ENCODE peak calls at places on chromosomes 1 and 21, in four cellular contexts. U is sigmoid colon, Q is hepatocyte, D is uterus. E is an unnamed sample. For H3K4me1, the result is how much of the 10 kb centered on the place peaks cover.

GRCh38 chr1:46691997-46692790 is 20.5 kb downstream of the TEX38 start:
- DNase-seq in U (no peak), Q (no peak), D (no peak), E (no peak)

GRCh38 chr21:30487336-30487735 is at the start of gene KRTAP19-2:
- DNase-seq in U (no peak), Q (no peak), D (no peak), E (no peak)

GRCh38 chr21:33801424-33802405 is 113.9 kb downstream of the ATP5PO start:
- DNase-seq in U (no peak), Q (peak), D (no peak), E (peak)

GRCh38 chr1:178241837-178242236 is 147.9 kb downstream of the RASAL2 start:
- DNase-seq in U (no peak), Q (no peak), D (no peak), E (no peak)

GRCh38 chr1:119159096-119159495 is 18.6 kb upstream of the WARS2 start:
- DNase-seq in U (no peak), Q (no peak), D (no peak), E (no peak)

GRCh38 chr21:45329261-45330074 is 41.8 kb upstream of the POFUT2 start:
- DNase-seq in U (peak), Q (peak), D (no peak), E (peak)

GRCh38 chr1:21897844-21898243 is 39.3 kb downstream of the HSPG2 start:
- DNase-seq in U (no peak), Q (no peak), D (no peak), E (no peak)

GRCh38 chr1:33007190-33008050 is 29.3 kb downstream of the AK2 start:
- DNase-seq in U (no peak), Q (peak), D (peak), E (peak)

GRCh38 chr1:199046618-199047017 is 407.8 kb downstream of the PTPRC start:
- DNase-seq in U (no peak), Q (no peak), D (no peak), E (no peak)

GRCh38 chr1:24191860-24192259 is 4.8 kb upstream of the IFNLR1 start:
- DNase-seq in U (no peak), Q (peak), D (no peak), E (peak)

GRCh38 chr1:108049083-108049819 is 84.3 kb upstream of the VAV3 start:
- DNase-seq in U (peak), Q (peak), D (no peak), E (no peak)

GRCh38 chr1:201888282-201889033 is at the start of gene SHISA4:
- DNase-seq in U (peak), Q (peak), D (peak), E (peak)

GRCh38 chr21:39041815-39042214 is 141.4 kb downstream of the PSMG1 start:
- DNase-seq in U (peak), Q (no peak), D (no peak), E (no peak)

GRCh38 chr1:58968360-58968952 is 184.6 kb upstream of the JUN start:
- DNase-seq in U (peak), Q (peak), D (peak), E (no peak)

GRCh38 chr1:51957618-51958017 is 32.9 kb downstream of the RAB3B start:
- DNase-seq in U (no peak), Q (no peak), D (no peak), E (no peak)

GRCh38 chr1:1895456-1896333 is 4.8 kb upstream of the GNB1 start:
- DNase-seq in U (no peak), Q (no peak), D (no peak), E (no peak)
- H3K4me1 ChIP-seq in U (under half), Q (under half), D (under half), E (under half)

GRCh38 chr1:8024329-8024728 is 1.8 kb downstream of the ERRFI1 start:
- DNase-seq in U (no peak), Q (no peak), D (no peak), E (no peak)

GRCh38 chr1:8023995-8024313 is 2.2 kb downstream of the ERRFI1 start:
- DNase-seq in U (no peak), Q (no peak), D (no peak), E (no peak)

GRCh38 chr1:8026153-8026975 is at the start of gene ERRFI1:
- DNase-seq in U (peak), Q (peak), D (peak), E (peak)

GRCh38 chr1:8025671-8026144 is 401 bp downstream of the ERRFI1 start:
- DNase-seq in U (no peak), Q (no peak), D (no peak), E (no peak)

GRCh38 chr1:8025061-8025670 is 943 bp downstream of the ERRFI1 start:
- DNase-seq in U (no peak), Q (no peak), D (no peak), E (peak)
- H3K4me1 ChIP-seq in U (half or more), Q (under half), D (under half), E (under half)

DNA sequence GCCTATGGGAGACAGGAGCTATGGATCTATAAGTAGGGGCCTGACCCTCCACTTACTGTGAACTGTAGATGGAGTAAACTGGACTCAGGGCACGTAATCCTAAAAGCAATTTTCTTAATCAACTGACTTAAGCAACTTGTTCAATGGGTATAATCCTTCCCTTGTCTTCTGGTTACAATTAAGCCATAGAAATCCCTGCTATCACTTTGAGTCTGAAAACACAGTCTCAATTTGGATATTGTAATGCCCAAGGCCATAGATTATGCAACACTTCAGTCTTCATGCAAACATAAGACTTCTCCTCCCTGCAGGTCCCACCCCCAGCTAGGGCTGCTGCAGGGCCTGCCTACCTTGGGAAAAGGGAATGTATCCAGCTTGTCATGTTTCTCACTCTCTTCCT is 6.2 kb upstream of the SLC5A9 start:
- DNase-seq in U (no peak), Q (no peak), D (no peak), E (no peak)
- H3K4me1 ChIP-seq in U (under half), Q (under half), D (under half), E (under half)

GRCh38 chr1:239184581-239185244 is 201.7 kb upstream of the CHRM3 start:
- DNase-seq in U (no peak), Q (no peak), D (no peak), E (no peak)

GRCh38 chr1:239189998-239190512 is 196.3 kb upstream of the CHRM3 start:
- DNase-seq in U (no peak), Q (no peak), D (no peak), E (no peak)

GRCh38 chr1:239186487-239186886 is 199.9 kb upstream of the CHRM3 start:
- DNase-seq in U (no peak), Q (no peak), D (no peak), E (no peak)

DNA sequence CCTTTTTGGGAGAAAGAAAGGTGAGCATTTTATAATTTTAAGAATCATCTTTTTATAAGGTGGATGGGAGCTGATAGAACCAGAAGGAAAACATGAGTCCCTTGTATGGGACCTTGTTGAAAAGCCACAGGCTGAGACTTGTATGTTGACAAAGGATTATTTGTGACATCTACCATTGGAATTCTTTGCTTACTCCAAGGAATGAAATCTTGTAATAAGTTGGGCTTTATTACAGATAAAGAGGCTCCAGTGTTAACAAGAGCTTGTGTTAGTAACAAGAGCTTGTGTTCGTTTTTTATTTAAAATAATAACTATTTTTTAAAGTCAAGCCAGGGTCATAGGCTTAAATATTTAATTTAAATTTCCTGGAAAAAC is 201.1 kb upstream of the CHRM3 start:
- DNase-seq in U (no peak), Q (no peak), D (no peak), E (no peak)
- H3K4me1 ChIP-seq in U (under half), Q (under half), D (under half), E (under half)

DNA sequence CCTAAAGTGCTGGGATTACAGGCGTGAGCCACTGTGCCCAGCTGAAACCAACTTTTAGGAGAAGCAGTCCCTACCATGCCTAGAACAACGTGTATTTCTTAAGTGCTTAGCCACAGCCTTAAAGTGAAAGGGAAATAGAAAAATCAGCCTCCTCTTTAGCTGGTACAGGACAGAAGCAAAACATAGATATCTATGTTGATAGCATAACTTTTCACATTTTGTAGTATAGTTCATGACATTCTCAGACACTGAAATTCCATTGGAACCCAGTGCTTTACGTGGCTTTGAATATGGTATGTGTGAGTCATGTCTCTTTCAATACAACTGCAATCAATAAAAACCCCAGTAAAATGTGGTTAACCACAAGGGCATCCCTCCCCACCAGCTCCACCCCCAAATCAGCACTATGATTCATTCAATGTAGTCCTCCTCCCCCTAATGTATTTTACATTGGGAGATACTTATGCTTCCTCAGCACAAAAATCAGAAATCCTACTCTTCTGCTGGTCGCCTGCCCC is 32.1 kb downstream of the TGFB2 start:
- DNase-seq in U (no peak), Q (no peak), D (no peak), E (peak)
- H3K4me1 ChIP-seq in U (under half), Q (under half), D (under half), E (half or more)

DNA sequence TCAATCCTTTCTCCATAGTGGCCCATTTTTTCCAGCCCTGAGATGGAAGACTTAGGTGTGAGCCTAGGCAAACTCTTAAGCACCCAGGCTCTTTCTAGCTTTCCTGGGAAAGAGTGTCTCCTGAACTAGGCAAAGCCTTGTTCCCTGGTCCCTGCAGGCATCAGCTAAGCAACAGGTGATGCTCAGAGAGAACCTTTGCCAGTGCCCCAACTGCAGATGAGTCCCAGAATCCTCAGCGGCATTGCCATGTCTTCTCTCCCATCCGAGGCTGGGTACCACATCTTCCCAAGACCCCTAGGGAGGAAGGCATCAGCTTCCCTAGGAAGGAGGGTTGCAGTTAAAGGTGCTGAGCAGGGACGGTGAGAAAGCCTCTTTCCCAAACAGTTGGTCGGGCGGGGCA is 8.2 kb upstream of the VSIG8 start:
- DNase-seq in U (no peak), Q (no peak), D (no peak), E (no peak)
- H3K4me1 ChIP-seq in U (under half), Q (under half), D (under half), E (under half)

GRCh38 chr1:149940427-149940826 is 3.7 kb upstream of the MTMR11 start:
- DNase-seq in U (no peak), Q (no peak), D (no peak), E (no peak)
- H3K4me1 ChIP-seq in U (under half), Q (under half), D (under half), E (under half)

E was measured in PC-9.